ENCODE peak calls at places on chromosomes 3 and 15, in five cellular contexts. One of them, this sample, is unnamed.

GRCh38 chr3:98013428-98014349 is 21.4 kb downstream of the GABRR3 start:
- DNase-seq in prostate gland: peak; percentile 31
- DNase-seq in HCT116: no peak
- DNase-seq in body of pancreas: no peak
- DNase-seq in GM12891: no peak
- DNase-seq in this sample: no peak

GRCh38 chr15:59456114-59456513 is 18.1 kb downstream of the FAM81A start:
- DNase-seq in prostate gland: peak; percentile 66
- DNase-seq in body of pancreas: peak; percentile 77
- DNase-seq in HCT116: peak; percentile 8
- DNase-seq in GM12891: no peak
- DNase-seq in this sample: no peak

GRCh38 chr3:41224120-41224806 is 25.0 kb downstream of the CTNNB1 start:
- DNase-seq in body of pancreas: no peak
- DNase-seq in prostate gland: no peak
- DNase-seq in GM12891: no peak
- DNase-seq in HCT116: no peak
- DNase-seq in this sample: no peak

GRCh38 chr3:170002829-170003228 is 35.0 kb upstream of the GPR160 start:
- DNase-seq in body of pancreas: no peak
- DNase-seq in GM12891: no peak
- DNase-seq in prostate gland: no peak
- DNase-seq in HCT116: no peak
- DNase-seq in this sample: no peak

GRCh38 chr3:184371570-184372018 is 6.4 kb downstream of the THPO start:
- DNase-seq in HCT116: peak; percentile 73
- DNase-seq in GM12891: peak; percentile 73
- DNase-seq in prostate gland: peak; percentile 88
- DNase-seq in body of pancreas: peak; percentile 91
- DNase-seq in this sample: peak; percentile 83

GRCh38 chr3:115644391-115644790 is 21.1 kb downstream of the GAP43 start:
- DNase-seq in GM12891: no peak
- DNase-seq in body of pancreas: no peak
- DNase-seq in prostate gland: no peak
- DNase-seq in HCT116: no peak
- DNase-seq in this sample: no peak

GRCh38 chr3:16189201-16189600 is 14.7 kb downstream of the GALNT15 start:
- DNase-seq in body of pancreas: no peak
- DNase-seq in HCT116: no peak
- DNase-seq in prostate gland: no peak
- DNase-seq in GM12891: no peak
- DNase-seq in this sample: no peak

GRCh38 chr15:86384191-86384590 is 304.5 kb downstream of the AGBL1 start:
- DNase-seq in GM12891: no peak
- DNase-seq in HCT116: no peak
- DNase-seq in body of pancreas: no peak
- DNase-seq in prostate gland: no peak
- DNase-seq in this sample: no peak

GRCh38 chr3:180646187-180646790 is 33.0 kb downstream of the CCDC39 start:
- DNase-seq in GM12891: no peak
- DNase-seq in prostate gland: no peak
- DNase-seq in HCT116: peak; percentile 2
- DNase-seq in body of pancreas: no peak
- DNase-seq in this sample: no peak

GRCh38 chr15:101795455-101795854 is 7.9 kb upstream of the OR4F6 start:
- DNase-seq in HCT116: no peak
- DNase-seq in GM12891: no peak
- DNase-seq in prostate gland: no peak
- DNase-seq in body of pancreas: no peak
- DNase-seq in this sample: no peak

GRCh38 chr15:89777821-89778380 is 1.8 kb downstream of the MESP2 start:
- DNase-seq in prostate gland: no peak
- DNase-seq in HCT116: no peak
- DNase-seq in body of pancreas: no peak
- DNase-seq in GM12891: no peak
- DNase-seq in this sample: no peak

GRCh38 chr15:89775815-89776214 is 317 bp upstream of the MESP2 start:
- DNase-seq in GM12891: no peak
- DNase-seq in body of pancreas: no peak
- DNase-seq in prostate gland: no peak
- DNase-seq in HCT116: no peak
- DNase-seq in this sample: no peak

GRCh38 chr15:89774492-89774891 is 1.6 kb upstream of the MESP2 start:
- DNase-seq in prostate gland: peak; percentile 64
- DNase-seq in HCT116: no peak
- DNase-seq in body of pancreas: no peak
- DNase-seq in GM12891: no peak
- DNase-seq in this sample: no peak

GRCh38 chr15:89777073-89777820 is 1.1 kb downstream of the MESP2 start:
- DNase-seq in GM12891: no peak
- DNase-seq in prostate gland: no peak
- DNase-seq in HCT116: no peak
- DNase-seq in body of pancreas: no peak
- DNase-seq in this sample: no peak

GRCh38 chr15:89776274-89777072 is at the start of gene MESP2:
- DNase-seq in GM12891: peak; percentile 79
- DNase-seq in body of pancreas: peak; percentile 89
- DNase-seq in prostate gland: peak; percentile 66
- DNase-seq in HCT116: peak; percentile 50
- DNase-seq in this sample: peak; percentile 74
- TF ChIP-seq POLR2A in GM12891: no peak
- TF ChIP-seq POLR2A in body of pancreas: peak; percentile 27
- TF ChIP-seq POLR2A in prostate gland: peak; percentile 44
- TF ChIP-seq POLR2A in HCT116: no peak
- TF ChIP-seq POLR2A in this sample: no peak

GRCh38 chr15:80500021-80500420 is 95.8 kb downstream of the ARNT2 start:
- DNase-seq in HCT116: no peak
- DNase-seq in GM12891: no peak
- DNase-seq in prostate gland: no peak
- DNase-seq in body of pancreas: no peak
- DNase-seq in this sample: no peak
- TF ChIP-seq POLR2A in HCT116: no peak
- TF ChIP-seq POLR2A in GM12891: no peak
- TF ChIP-seq POLR2A in prostate gland: no peak
- TF ChIP-seq POLR2A in body of pancreas: no peak
- TF ChIP-seq POLR2A in this sample: no peak

GRCh38 chr15:72229947-72230196 is 1.1 kb downstream of the PKM start:
- DNase-seq in HCT116: no peak
- DNase-seq in body of pancreas: no peak
- DNase-seq in GM12891: no peak
- DNase-seq in prostate gland: peak; percentile 23
- DNase-seq in this sample: no peak

GRCh38 chr15:72231066-72231846 is at the start of gene PKM:
- DNase-seq in HCT116: peak; percentile 99
- DNase-seq in prostate gland: peak; percentile 97
- DNase-seq in GM12891: peak; percentile 80
- DNase-seq in body of pancreas: peak; percentile 98
- DNase-seq in this sample: peak; percentile 91

GRCh38 chr15:72229076-72229946 is 1.7 kb downstream of the PKM start:
- DNase-seq in prostate gland: peak; percentile 69
- DNase-seq in HCT116: no peak
- DNase-seq in GM12891: no peak
- DNase-seq in body of pancreas: no peak
- DNase-seq in this sample: no peak

GRCh38 chr15:72231847-72232461 is 964 bp upstream of the PKM start:
- DNase-seq in HCT116: no peak
- DNase-seq in GM12891: no peak
- DNase-seq in prostate gland: peak; percentile 67
- DNase-seq in body of pancreas: peak; percentile 54
- DNase-seq in this sample: peak; percentile 47

DNA sequence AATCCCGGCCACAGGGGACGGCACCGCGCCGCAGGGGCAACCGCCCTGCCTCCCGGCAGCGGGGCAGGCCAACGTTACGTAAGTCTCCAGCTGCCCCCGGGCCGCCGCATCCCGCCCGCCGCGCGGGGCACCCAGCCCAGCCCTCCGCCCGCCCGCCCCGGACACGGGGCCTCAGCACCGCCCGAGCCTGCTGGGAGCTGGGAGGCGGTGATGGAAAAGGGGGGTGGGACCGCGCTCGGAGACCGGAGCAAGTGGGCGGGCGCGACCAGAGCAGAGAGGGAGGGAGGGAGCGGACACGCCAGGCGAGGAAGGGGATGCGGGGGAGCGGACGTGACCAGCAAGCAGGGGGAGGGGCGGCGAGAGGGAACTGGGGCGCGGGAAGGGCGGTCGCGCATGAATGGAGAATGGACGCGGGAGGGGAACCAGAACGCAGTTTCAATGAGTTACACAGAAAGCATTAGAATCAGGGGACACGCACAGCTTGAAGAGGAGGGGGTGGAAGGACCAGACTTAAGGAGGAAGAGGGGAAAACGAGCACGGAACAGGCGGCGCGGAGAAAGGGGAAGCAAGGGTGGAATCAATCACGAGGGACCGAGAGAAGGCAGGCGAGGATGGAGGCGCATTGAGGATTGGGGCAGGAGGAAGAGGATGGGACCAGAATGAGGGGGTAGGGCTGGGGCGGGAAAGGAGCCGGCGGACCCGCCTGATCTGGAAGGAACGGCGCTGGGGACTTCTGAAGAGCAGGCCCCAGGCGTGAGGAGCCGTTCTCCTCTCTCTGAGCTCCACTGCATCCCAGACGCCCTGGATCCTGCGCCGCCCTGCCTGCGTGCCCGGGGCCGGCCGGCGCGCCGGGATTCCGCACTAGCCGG is 559 bp downstream of the PKM start:
- DNase-seq in body of pancreas: peak; percentile 84
- DNase-seq in HCT116: no peak
- DNase-seq in GM12891: peak; percentile 35
- DNase-seq in prostate gland: peak; percentile 90
- DNase-seq in this sample: peak; percentile 81
- TF ChIP-seq POLR2A in body of pancreas: no peak
- TF ChIP-seq POLR2A in HCT116: no peak
- TF ChIP-seq POLR2A in GM12891: no peak
- TF ChIP-seq POLR2A in prostate gland: peak; percentile 83
- TF ChIP-seq POLR2A in this sample: peak; percentile 82

GRCh38 chr3:14452676-14453367 is 50.4 kb downstream of the SLC6A6 start:
- DNase-seq in HCT116: peak; percentile 73
- DNase-seq in GM12891: no peak
- DNase-seq in body of pancreas: peak; percentile 82
- DNase-seq in prostate gland: peak; percentile 95
- DNase-seq in this sample: peak; percentile 77
- TF ChIP-seq POLR2A in HCT116: no peak
- TF ChIP-seq POLR2A in GM12891: no peak
- TF ChIP-seq POLR2A in body of pancreas: peak; percentile 31
- TF ChIP-seq POLR2A in prostate gland: peak; percentile 22
- TF ChIP-seq POLR2A in this sample: peak; percentile 24

DNA sequence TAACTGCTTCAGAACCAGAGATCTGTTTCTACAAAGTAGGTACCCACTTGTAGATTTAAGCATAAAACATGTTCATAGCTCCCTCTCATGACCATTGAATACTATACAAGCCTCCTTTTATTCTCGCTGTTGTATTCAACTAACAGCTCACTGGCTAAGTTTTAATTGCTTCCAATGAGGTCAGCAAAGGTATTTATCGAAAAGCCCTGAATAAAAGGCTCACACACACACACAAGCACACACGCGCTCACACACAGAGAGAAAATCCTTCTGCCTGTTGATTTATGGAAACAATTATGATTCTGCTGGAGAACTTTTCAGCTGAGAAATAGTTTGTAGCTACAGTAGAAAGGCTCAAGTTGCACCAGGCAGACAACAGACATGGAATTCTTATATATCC is at the start of gene FGF7:
- DNase-seq in body of pancreas: no peak
- DNase-seq in HCT116: no peak
- DNase-seq in prostate gland: no peak
- DNase-seq in GM12891: no peak
- DNase-seq in this sample: no peak
- TF ChIP-seq POLR2A in body of pancreas: peak; percentile 46
- TF ChIP-seq POLR2A in HCT116: no peak
- TF ChIP-seq POLR2A in prostate gland: no peak
- TF ChIP-seq POLR2A in GM12891: no peak
- TF ChIP-seq POLR2A in this sample: no peak

GRCh38 chr3:133661454-133662255 is at the start of gene TOPBP1:
- DNase-seq in body of pancreas: peak; percentile 82
- DNase-seq in prostate gland: peak; percentile 71
- DNase-seq in GM12891: peak; percentile 81
- DNase-seq in HCT116: peak; percentile 48
- DNase-seq in this sample: peak; percentile 50
- TF ChIP-seq POLR2A in body of pancreas: peak; percentile 74
- TF ChIP-seq POLR2A in prostate gland: no peak
- TF ChIP-seq POLR2A in GM12891: peak; percentile 79
- TF ChIP-seq POLR2A in HCT116: peak; percentile 35
- TF ChIP-seq POLR2A in this sample: no peak

DNA sequence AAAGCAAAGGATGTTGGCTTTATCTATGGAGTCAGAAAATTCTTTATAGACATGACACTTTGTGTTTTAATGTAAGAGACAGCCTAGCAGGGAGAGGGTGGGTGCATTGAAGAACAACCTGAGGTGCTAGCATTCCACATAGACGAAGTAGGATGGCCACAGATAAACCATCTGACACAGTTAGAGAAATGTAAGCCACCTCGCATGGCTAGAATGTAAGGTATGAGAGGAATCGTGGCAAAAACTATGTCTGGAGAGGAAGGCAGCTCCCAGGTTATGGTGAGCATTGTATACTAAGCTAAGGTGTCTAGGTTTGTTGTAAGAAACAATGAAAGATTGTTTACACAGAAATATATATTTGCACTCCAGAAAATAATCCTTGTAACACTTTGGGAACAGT is 194.0 kb upstream of the SLITRK3 start:
- DNase-seq in prostate gland: no peak
- DNase-seq in GM12891: no peak
- DNase-seq in HCT116: no peak
- DNase-seq in body of pancreas: no peak
- DNase-seq in this sample: no peak
- TF ChIP-seq POLR2A in prostate gland: no peak
- TF ChIP-seq POLR2A in GM12891: no peak
- TF ChIP-seq POLR2A in HCT116: no peak
- TF ChIP-seq POLR2A in body of pancreas: no peak
- TF ChIP-seq POLR2A in this sample: no peak

GRCh38 chr3:50616003-50616769 is 765 bp upstream of the MAPKAPK3 start:
- DNase-seq in body of pancreas: peak; percentile 93
- DNase-seq in GM12891: peak; percentile 74
- DNase-seq in HCT116: peak; percentile 82
- DNase-seq in prostate gland: peak; percentile 85
- DNase-seq in this sample: peak; percentile 87
- TF ChIP-seq POLR2A in body of pancreas: no peak
- TF ChIP-seq POLR2A in GM12891: no peak
- TF ChIP-seq POLR2A in HCT116: no peak
- TF ChIP-seq POLR2A in prostate gland: no peak
- TF ChIP-seq POLR2A in this sample: no peak

GRCh38 chr15:52672661-52673060 is 6.5 kb downstream of the ATOSA start:
- DNase-seq in GM12891: no peak
- DNase-seq in body of pancreas: no peak
- DNase-seq in prostate gland: no peak
- DNase-seq in HCT116: no peak
- DNase-seq in this sample: no peak
- TF ChIP-seq POLR2A in GM12891: no peak
- TF ChIP-seq POLR2A in body of pancreas: no peak
- TF ChIP-seq POLR2A in prostate gland: no peak
- TF ChIP-seq POLR2A in HCT116: no peak
- TF ChIP-seq POLR2A in this sample: no peak